ENCODE peak calls at places on chromosomes 5 and 9, in six cellular contexts. X, R, M, J, W and Q are unnamed samples.

GRCh38 chr9:90458485-90458884 is 184.1 kb downstream of the DIRAS2 start:
- DNase-seq in X (peak), R (no peak), M (no peak), J (no peak), W (no peak), Q (no peak)

GRCh38 chr9:126327750-126328120 is 1.1 kb downstream of the MVB12B start:
- DNase-seq in X (no peak), R (no peak), M (no peak), J (no peak), W (no peak), Q (peak)

GRCh38 chr9:91146391-91147019 is 215.2 kb downstream of the AUH start:
- DNase-seq in X (no peak), R (peak), M (no peak), J (no peak), W (no peak), Q (no peak)

GRCh38 chr5:172543484-172544298 is 89.4 kb upstream of the SH3PXD2B start:
- DNase-seq in X (no peak), R (no peak), M (no peak), J (no peak), W (no peak), Q (no peak)

GRCh38 chr9:26833792-26834191 is 58.8 kb downstream of the CAAP1 start:
- DNase-seq in X (no peak), R (no peak), M (no peak), J (no peak), W (no peak), Q (no peak)

GRCh38 chr5:141814064-141814982 is 63.9 kb downstream of the PCDH1 start:
- DNase-seq in X (no peak), R (no peak), M (peak), J (peak), W (no peak), Q (peak)

GRCh38 chr9:117019242-117019641 is 332.1 kb downstream of the TRIM32 start:
- DNase-seq in X (no peak), R (no peak), M (no peak), J (no peak), W (no peak), Q (no peak)

GRCh38 chr9:107285292-107285691 is 2.2 kb downstream of the RAD23B start:
- DNase-seq in X (no peak), R (no peak), M (no peak), J (no peak), W (no peak), Q (no peak)

GRCh38 chr9:93133641-93134017 is 422 bp downstream of the NINJ1 start:
- DNase-seq in X (peak), R (peak), M (peak), J (peak), W (peak), Q (peak)

GRCh38 chr5:157354825-157355224 is 88.9 kb downstream of the CYFIP2 start:
- DNase-seq in X (no peak), R (no peak), M (no peak), J (no peak), W (no peak), Q (no peak)
- TF ChIP-seq CTCF in X (peak), R (peak), M (no peak), J (no peak), W (no peak), Q (peak)

DNA sequence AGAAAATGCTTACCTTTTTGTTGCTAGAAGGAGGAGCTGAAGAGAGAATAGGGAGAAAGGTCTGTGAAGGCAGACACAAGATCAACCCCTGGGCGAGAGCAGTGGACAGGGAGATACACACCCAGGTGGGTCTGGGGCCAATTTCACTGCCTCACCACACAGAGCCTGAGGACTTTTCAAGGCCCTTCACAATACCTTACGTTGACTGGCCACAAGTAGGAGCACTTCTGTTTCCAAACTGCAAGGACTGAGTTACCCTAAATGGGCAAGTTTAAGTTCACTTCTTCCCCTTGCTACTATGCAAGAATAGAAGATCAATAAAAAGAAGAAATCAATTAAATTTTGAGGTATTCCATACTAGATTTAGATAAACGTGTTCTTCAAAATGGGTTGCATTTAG is 174.5 kb upstream of the SLC12A2 start:
- DNase-seq in X (peak), R (peak), M (no peak), J (peak), W (no peak), Q (no peak)
- TF ChIP-seq CTCF in X (peak), R (peak), M (peak), J (peak), W (peak), Q (peak)

GRCh38 chr5:104800440-104801048 is 1238.0 kb upstream of the NUDT12 start:
- DNase-seq in X (peak), R (no peak), M (no peak), J (peak), W (no peak), Q (no peak)
- TF ChIP-seq CTCF in X (peak), R (no peak), M (no peak), J (peak), W (no peak), Q (no peak)

DNA sequence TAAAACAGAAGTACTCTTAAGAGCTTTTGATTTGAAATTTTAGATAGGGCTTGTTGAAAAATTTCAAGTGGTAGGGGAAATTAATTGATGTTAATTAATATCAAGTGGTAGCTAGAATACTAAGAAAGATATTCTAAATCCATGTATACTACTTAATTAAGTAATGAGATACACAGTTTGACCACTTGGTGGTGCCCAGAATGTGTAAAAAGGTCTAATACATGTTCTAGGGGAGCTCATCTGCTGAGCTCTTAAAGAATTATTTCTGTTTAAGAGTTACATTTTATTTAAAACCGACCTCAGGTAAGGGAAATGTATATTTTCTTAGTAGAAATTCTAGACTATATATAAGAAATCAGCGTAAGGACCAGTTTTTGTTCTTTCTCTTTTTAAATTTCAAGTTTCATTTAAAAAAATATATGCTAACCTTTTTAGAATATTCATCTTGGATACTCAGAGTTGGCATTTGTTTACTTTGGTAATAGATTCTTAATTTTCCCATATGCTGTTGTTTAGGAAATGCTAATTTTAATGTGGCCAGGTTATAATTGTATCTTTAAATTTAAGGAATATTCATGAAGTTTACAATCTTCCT is 61.5 kb downstream of the LNPEP start:
- DNase-seq in X (peak), R (peak), M (no peak), J (peak), W (no peak), Q (no peak)
- TF ChIP-seq CTCF in X (peak), R (peak), M (peak), J (peak), W (no peak), Q (peak)

GRCh38 chr5:178590141-178590923 is at the start of gene COL23A1:
- DNase-seq in X (no peak), R (peak), M (peak), J (peak), W (peak), Q (peak)
- TF ChIP-seq CTCF in X (no peak), R (peak), M (peak), J (peak), W (peak), Q (peak)